ENCODE peak calls at places on chromosomes 6 and 20, in nine cellular contexts. H is RWPE2, Y is body of pancreas, E is ascending aorta, J is prostate gland, V is spleen, O is Peyer's patch, S is suprapubic skin, L is cardiac muscle cell. G is an unnamed sample.
A peak's percentile ranks its signal among the peaks of the same experiment; 100 is the strongest.

GRCh38 chr6:138113588-138114210 is 6.5 kb upstream of the PERP start:
- DNase-seq in Y (no peak), O (no peak), E (no peak), V (no peak), L (no peak), S (no peak), H (no peak), J (no peak), G (no peak)

GRCh38 chr20:53748821-53749402 is 155.3 kb upstream of the ZNF217 start:
- DNase-seq in L (peak; percentile 51), J (no peak), Y (no peak), E (no peak), H (peak; percentile 26), V (no peak), S (no peak), O (no peak), G (no peak)

GRCh38 chr6:156864557-156864956 is 87.4 kb downstream of the ARID1B start:
- DNase-seq in L (no peak), H (no peak), V (no peak), Y (no peak), S (no peak), O (no peak), E (no peak), J (no peak), G (no peak)

GRCh38 chr6:19836799-19837510 is at the start of gene ID4:
- DNase-seq in J (peak; percentile 98), H (no peak), E (peak; percentile 98), Y (peak; percentile 97), V (no peak), L (peak; percentile 99), S (peak; percentile 98), O (peak; percentile 91), G (no peak)

GRCh38 chr6:28220164-28221133 is 4.6 kb upstream of the ZSCAN9 start:
- DNase-seq in J (no peak), V (no peak), O (no peak), H (no peak), L (no peak), Y (no peak), E (no peak), S (no peak), G (no peak)

GRCh38 chr6:16130437-16130891 is 1.6 kb downstream of the MYLIP start:
- DNase-seq in Y (peak; percentile 27), S (no peak), L (peak; percentile 8), J (peak; percentile 12), O (no peak), H (no peak), V (no peak), E (no peak), G (no peak)

GRCh38 chr20:11814276-11814675 is 103.4 kb upstream of the BTBD3 start:
- DNase-seq in L (peak; percentile 29), O (no peak), S (no peak), Y (no peak), J (no peak), H (no peak), V (no peak), E (no peak), G (no peak)

GRCh38 chr20:50980071-50980681 is 21.6 kb downstream of the MOCS3 start:
- DNase-seq in E (no peak), S (no peak), H (no peak), L (peak; percentile 97), J (no peak), Y (peak; percentile 18), O (no peak), V (no peak), G (no peak)

GRCh38 chr20:20410678-20411077 is 42.8 kb downstream of the INSM1 start:
- DNase-seq in L (peak; percentile 59), E (no peak), O (peak; percentile 62), V (no peak), J (no peak), S (no peak), H (no peak), Y (peak; percentile 73), G (peak; percentile 23)

GRCh38 chr6:15518878-15519277 is 143.9 kb downstream of the DTNBP1 start:
- DNase-seq in E (no peak), Y (no peak), O (no peak), J (no peak), H (no peak), S (peak; percentile 28), L (no peak), V (peak; percentile 71), G (no peak)

GRCh38 chr6:17884501-17885039 is 102.9 kb downstream of the KIF13A start:
- DNase-seq in V (no peak), H (no peak), S (no peak), J (no peak), L (no peak), O (no peak), E (no peak), Y (no peak), G (no peak)

GRCh38 chr6:5671162-5671561 is 335.6 kb downstream of the NRN1 start:
- DNase-seq in S (no peak), O (no peak), J (no peak), L (peak; percentile 77), V (no peak), H (no peak), Y (peak; percentile 54), E (no peak), G (no peak)

GRCh38 chr6:139540276-139540675 is 165.8 kb upstream of the CITED2 start:
- DNase-seq in S (no peak), E (peak; percentile 69), Y (peak; percentile 28), L (peak; percentile 68), H (no peak), O (peak; percentile 67), V (peak; percentile 76), J (no peak), G (no peak)

GRCh38 chr20:21166801-21167200 is 40.9 kb downstream of the KIZ start:
- DNase-seq in H (no peak), S (no peak), J (no peak), L (no peak), V (no peak), E (no peak), Y (no peak), O (no peak), G (no peak)

GRCh38 chr20:10619427-10619826 is 54.4 kb downstream of the JAG1 start:
- DNase-seq in H (no peak), L (peak; percentile 85), V (no peak), J (no peak), E (no peak), S (no peak), Y (no peak), O (no peak), G (peak; percentile 96)

DNA sequence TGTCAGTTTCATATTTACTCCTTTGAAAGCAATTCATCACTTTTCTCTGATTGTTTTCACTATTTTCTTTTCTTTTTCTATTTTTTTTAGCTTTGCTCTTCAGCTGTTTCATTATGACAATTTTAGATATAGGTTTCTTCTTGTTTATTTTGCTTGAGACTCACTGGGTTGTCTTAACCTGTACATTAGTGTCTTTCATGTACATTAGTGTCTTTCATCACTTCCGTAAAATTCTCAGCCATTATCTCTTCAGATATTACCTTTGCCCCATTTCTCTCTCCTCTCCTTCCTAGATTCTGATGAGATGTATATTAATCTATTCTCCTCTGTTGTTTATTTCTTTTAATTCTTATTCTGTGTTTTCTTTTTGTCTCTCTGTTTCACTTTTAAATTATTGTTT is 14.5 kb upstream of the TBPL1 start:
- DNase-seq in L (no peak), V (no peak), Y (no peak), J (no peak), E (no peak), O (no peak), S (no peak), H (no peak), G (no peak)
- H3K4me3 ChIP-seq in L (no peak overlapping the region), V (no peak overlapping the region), Y (no peak overlapping the region), J (no peak overlapping the region), E (no peak overlapping the region), O (no peak overlapping the region), S (no peak overlapping the region), H (no peak overlapping the region), G (no peak overlapping the region)

DNA sequence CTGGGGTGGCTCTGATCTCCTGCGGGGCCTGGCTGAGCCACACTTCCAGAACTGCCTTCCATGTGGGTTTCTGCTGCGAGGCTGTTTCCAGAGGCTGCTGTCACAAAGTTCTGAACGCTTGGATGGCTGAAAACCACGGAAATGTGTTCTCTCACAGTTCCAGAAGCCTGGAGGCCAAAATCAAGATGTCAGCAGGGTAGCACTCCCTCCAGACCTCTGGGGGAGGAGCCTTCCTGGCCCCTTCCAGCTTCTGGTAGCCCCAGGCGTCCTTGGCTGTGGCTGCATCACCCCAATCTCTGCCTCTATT is 23.7 kb upstream of the BMP7 start:
- DNase-seq in E (no peak), V (no peak), Y (no peak), H (no peak), L (no peak), J (no peak), S (no peak), O (no peak), G (no peak)
- H3K27me3 ChIP-seq in E (no peaks in the 10 kb centered on the region), V (no peaks in the 10 kb centered on the region), Y (no peaks in the 10 kb centered on the region), H (peaks cover 95% of the 10 kb centered on the region), L (no peaks in the 10 kb centered on the region), J (no peaks in the 10 kb centered on the region), S (peaks cover 38% of the 10 kb centered on the region), O (no peaks in the 10 kb centered on the region), G (peaks cover 86% of the 10 kb centered on the region)

GRCh38 chr6:52508261-52508739 is 68.6 kb downstream of the TRAM2 start:
- DNase-seq in O (no peak), Y (no peak), J (no peak), S (no peak), L (no peak), V (no peak), H (no peak), E (no peak), G (no peak)

GRCh38 chr6:52506502-52506875 is 70.4 kb downstream of the TRAM2 start:
- DNase-seq in V (no peak), E (no peak), H (no peak), S (no peak), J (no peak), Y (no peak), L (no peak), O (no peak), G (no peak)

GRCh38 chr6:52505726-52506501 is 70.9 kb downstream of the TRAM2 start:
- DNase-seq in O (no peak), V (no peak), E (no peak), H (no peak), L (no peak), S (no peak), Y (no peak), J (no peak), G (no peak)

GRCh38 chr6:52509281-52510212 is 67.3 kb downstream of the TRAM2 start:
- DNase-seq in V (no peak), Y (no peak), J (no peak), S (no peak), H (no peak), L (no peak), O (no peak), E (no peak), G (no peak)

GRCh38 chr6:52507557-52508260 is 69.2 kb downstream of the TRAM2 start:
- DNase-seq in H (no peak), E (no peak), S (no peak), V (no peak), J (no peak), O (no peak), Y (peak; percentile 20), L (peak; percentile 88), G (no peak)
- H3K36me3 ChIP-seq in H (peaks cover 59% of the 10 kb centered on the region), E (peaks cover 25% of the 10 kb centered on the region), S (peaks cover 39% of the 10 kb centered on the region), V (no peaks in the 10 kb centered on the region), J (no peaks in the 10 kb centered on the region), O (no peaks in the 10 kb centered on the region), Y (no peaks in the 10 kb centered on the region), L (no peaks in the 10 kb centered on the region), G (peaks cover 24% of the 10 kb centered on the region)

DNA sequence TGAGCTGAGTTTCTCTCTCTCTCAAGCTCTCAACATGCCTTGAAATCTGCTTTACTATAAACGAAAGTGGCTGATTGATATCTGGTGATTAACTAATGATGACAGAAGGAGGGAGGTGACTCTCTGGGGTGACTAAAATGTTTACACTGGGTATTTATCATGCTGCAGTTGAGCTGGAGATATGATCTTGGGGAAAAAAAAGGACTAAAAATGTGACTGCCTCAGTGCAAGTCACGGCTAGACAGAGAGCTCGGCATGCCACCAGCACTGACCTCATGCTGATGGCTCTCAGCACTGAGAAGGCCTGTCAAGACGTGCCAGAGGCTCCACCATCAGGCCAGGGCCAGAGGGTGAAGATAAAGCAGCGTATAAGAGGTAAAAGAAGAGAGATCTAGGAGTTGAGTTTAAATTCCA is 103.1 kb upstream of the SPACA1 start:
- DNase-seq in S (no peak), O (no peak), E (peak; percentile 88), Y (peak; percentile 67), J (peak; percentile 90), H (peak; percentile 85), V (no peak), L (peak; percentile 38), G (no peak)
- H3K4me3 ChIP-seq in S (no peak overlapping the region), O (no peak overlapping the region), E (peak overlapping the region; percentile 18), Y (no peak overlapping the region), J (no peak overlapping the region), H (no peak overlapping the region), V (no peak overlapping the region), L (no peak overlapping the region), G (no peak overlapping the region)